ENCODE peak calls at places on chromosomes 7 and 10, in four cellular contexts. L, I, W and Y are unnamed samples.

GRCh38 chr10:78685466-78686163 is 383.2 kb upstream of the ZMIZ1 start:
- DNase-seq in L (no peak), I (no peak), W (no peak), Y (peak; percentile 11)

GRCh38 chr10:14478639-14479038 is 147.9 kb upstream of the FRMD4A start:
- DNase-seq in L (peak; percentile 38), I (peak; percentile 76), W (peak; percentile 85), Y (peak; percentile 85)

GRCh38 chr10:24462889-24463552 is 254.1 kb downstream of the KIAA1217 start:
- DNase-seq in L (no peak), I (no peak), W (peak; percentile 35), Y (peak; percentile 51)

GRCh38 chr7:130392456-130392860 is 12.2 kb downstream of the CPA1 start:
- DNase-seq in L (no peak), I (no peak), W (peak; percentile 65), Y (peak; percentile 70)

GRCh38 chr10:73920084-73920483 is 9.2 kb downstream of the PLAU start:
- DNase-seq in L (no peak), I (no peak), W (no peak), Y (no peak)

GRCh38 chr10:31359979-31360378 is 41.0 kb downstream of the ZEB1 start:
- DNase-seq in L (peak; percentile 16), I (no peak), W (peak; percentile 42), Y (no peak)

GRCh38 chr7:31134246-31135188 is 82.4 kb downstream of the ADCYAP1R1 start:
- DNase-seq in L (peak; percentile 68), I (peak; percentile 49), W (peak; percentile 71), Y (peak; percentile 59)

GRCh38 chr10:130160775-130161174 is 24.6 kb downstream of the GLRX3 start:
- DNase-seq in L (no peak), I (no peak), W (peak; percentile 15), Y (peak; percentile 31)

GRCh38 chr10:117830832-117831231 is 215.9 kb downstream of the RAB11FIP2 start:
- DNase-seq in L (no peak), I (no peak), W (no peak), Y (no peak)

GRCh38 chr7:130971297-130971696 is 237.3 kb upstream of the KLF14 start:
- DNase-seq in L (no peak), I (no peak), W (no peak), Y (no peak)

GRCh38 chr10:86956841-86957448 is 470 bp downstream of the MMRN2 start:
- DNase-seq in L (no peak), I (no peak), W (no peak), Y (no peak)

GRCh38 chr10:131018886-131019500 is 292.5 kb downstream of the TCERG1L start:
- DNase-seq in L (no peak), I (no peak), W (no peak), Y (no peak)

GRCh38 chr7:150450491-150450992 is at the start of gene GIMAP8:
- DNase-seq in L (peak; percentile 70), I (no peak), W (no peak), Y (no peak)

GRCh38 chr7:155670521-155670920 is 26.1 kb downstream of the RBM33 start:
- DNase-seq in L (no peak), I (no peak), W (no peak), Y (no peak)

GRCh38 chr7:150989456-150989855 is 1.4 kb upstream of the NOS3 start:
- DNase-seq in L (peak; percentile 23), I (no peak), W (no peak), Y (no peak)

GRCh38 chr10:76977046-76977445 is 660.6 kb downstream of the KCNMA1 start:
- DNase-seq in L (no peak), I (no peak), W (no peak), Y (no peak)

GRCh38 chr7:3757059-3757458 is 456.0 kb downstream of the SDK1 start:
- DNase-seq in L (no peak), I (no peak), W (no peak), Y (no peak)

GRCh38 chr10:33134011-33134751 is 176.2 kb upstream of the ITGB1 start:
- DNase-seq in L (peak; percentile 45), I (peak; percentile 66), W (peak; percentile 84), Y (peak; percentile 53)

GRCh38 chr7:157474685-157475084 is 137.9 kb downstream of the DNAJB6 start:
- DNase-seq in L (no peak), I (no peak), W (no peak), Y (no peak)

GRCh38 chr7:158123753-158124152 is 463.9 kb downstream of the PTPRN2 start:
- DNase-seq in L (no peak), I (no peak), W (no peak), Y (no peak)

GRCh38 chr10:99582255-99582770 is 37.9 kb downstream of the SLC25A28 start:
- DNase-seq in L (no peak), I (no peak), W (no peak), Y (no peak)

GRCh38 chr7:73890541-73891147 is 29.7 kb downstream of the TMEM270 start:
- DNase-seq in L (no peak), I (no peak), W (no peak), Y (no peak)

GRCh38 chr10:93580824-93581223 is 14.4 kb downstream of the FFAR4 start:
- DNase-seq in L (no peak), I (no peak), W (peak; percentile 20), Y (peak; percentile 55)

GRCh38 chr10:98582363-98582762 is 135.6 kb upstream of the HPS1 start:
- DNase-seq in L (no peak), I (no peak), W (no peak), Y (no peak)

GRCh38 chr7:43648725-43649406 is 66.0 kb downstream of the STK17A start:
- DNase-seq in L (no peak), I (no peak), W (peak; percentile 69), Y (peak; percentile 89)

GRCh38 chr10:71232089-71232998 is 20.0 kb downstream of the UNC5B start:
- DNase-seq in L (no peak), I (peak; percentile 83), W (peak; percentile 66), Y (no peak)

GRCh38 chr7:98785929-98786571 is 83.8 kb downstream of the TMEM130 start:
- DNase-seq in L (no peak), I (no peak), W (no peak), Y (no peak)

GRCh38 chr7:135734343-135734689 is 6.3 kb upstream of the SLC13A4 start:
- DNase-seq in L (no peak), I (no peak), W (no peak), Y (no peak)

GRCh38 chr10:128178319-128178937 is 52.2 kb upstream of the MKI67 start:
- DNase-seq in L (peak; percentile 38), I (no peak), W (peak; percentile 6), Y (peak; percentile 21)

GRCh38 chr7:7641129-7641663 is 644 bp downstream of the UMAD1 start:
- DNase-seq in L (no peak), I (no peak), W (peak; percentile 23), Y (no peak)

GRCh38 chr7:332646-333398 is 42.9 kb downstream of the FOXL3 start:
- DNase-seq in L (peak; percentile 89), I (peak; percentile 94), W (peak; percentile 51), Y (peak; percentile 33)

DNA sequence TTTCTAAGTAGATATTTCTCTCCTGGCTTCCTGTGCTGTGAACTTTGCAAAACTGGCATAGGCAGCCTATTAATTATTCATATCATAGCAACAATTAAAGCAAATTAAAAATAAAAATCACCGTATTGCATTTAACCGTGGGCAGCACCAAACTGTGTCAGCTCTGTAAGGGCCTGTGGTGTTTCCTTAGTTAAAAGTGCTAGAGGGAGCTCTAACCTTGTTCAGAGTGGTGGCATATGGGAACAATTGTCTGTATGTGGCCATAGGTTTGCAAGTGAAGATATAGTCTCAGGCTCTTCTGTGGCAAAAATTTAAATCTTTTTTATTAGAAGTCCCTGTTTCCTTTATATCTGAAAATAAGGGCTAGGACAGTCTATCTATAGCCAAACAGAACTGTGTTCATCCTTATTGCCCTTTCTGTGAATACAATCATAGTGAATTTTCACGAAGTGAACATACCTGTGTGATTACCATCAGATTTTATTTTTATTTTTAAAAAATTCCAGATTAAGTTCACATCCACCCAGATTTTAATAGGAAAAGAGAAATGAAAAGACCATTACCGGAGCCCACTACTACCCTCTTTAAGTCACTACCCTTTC is 92.6 kb downstream of the POLL start:
- DNase-seq in L (no peak), I (no peak), W (peak; percentile 19), Y (peak; percentile 2)
- H3K36me3 ChIP-seq in L (no peaks in the 10 kb centered on the region), I (no peaks in the 10 kb centered on the region), W (no peaks in the 10 kb centered on the region), Y (no peaks in the 10 kb centered on the region)

GRCh38 chr7:44881610-44882009 is 3.7 kb downstream of the PURB start:
- DNase-seq in L (no peak), I (no peak), W (peak; percentile 88), Y (peak; percentile 36)

GRCh38 chr7:44882899-44883298 is 2.4 kb downstream of the PURB start:
- DNase-seq in L (no peak), I (no peak), W (no peak), Y (no peak)

GRCh38 chr7:44880317-44881018 is 4.9 kb downstream of the PURB start:
- DNase-seq in L (no peak), I (no peak), W (no peak), Y (no peak)

GRCh38 chr7:44883961-44884360 is 1.4 kb downstream of the PURB start:
- DNase-seq in L (no peak), I (no peak), W (no peak), Y (no peak)

DNA sequence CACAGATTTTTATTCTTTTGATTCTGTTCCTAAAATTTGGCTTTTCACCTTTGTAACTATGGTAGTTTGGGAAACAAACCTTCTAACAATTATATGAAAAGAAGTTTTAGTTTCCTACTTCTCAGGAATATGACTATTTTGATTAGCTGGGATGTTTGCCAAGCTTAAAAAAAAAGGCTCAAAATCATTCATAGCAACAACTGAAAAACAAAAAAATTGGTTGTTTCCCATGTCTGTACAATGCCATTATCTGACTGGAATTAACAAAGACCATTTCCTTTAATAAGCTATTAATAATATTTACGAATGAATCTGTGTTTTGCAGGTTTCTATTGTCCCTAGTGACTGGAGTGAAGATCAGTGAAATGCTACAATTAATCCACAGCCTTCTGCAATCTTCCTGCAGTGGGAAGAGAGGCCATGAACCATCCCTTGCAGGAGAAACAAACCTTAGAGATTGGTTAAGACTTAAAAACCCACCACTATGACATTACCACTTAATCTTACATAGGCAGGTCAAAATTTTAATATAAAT is 4.2 kb downstream of the PURB start:
- DNase-seq in L (no peak), I (no peak), W (no peak), Y (no peak)
- H3K4me3 ChIP-seq in L (no peak overlapping the region), I (peak overlapping the region; percentile 11), W (peak overlapping the region; percentile 60), Y (peak overlapping the region; percentile 78)

GRCh38 chr7:66326501-66327180 is 121.5 kb downstream of the TPST1 start:
- DNase-seq in L (no peak), I (no peak), W (peak; percentile 92), Y (peak; percentile 87)
- H3K27ac ChIP-seq in L (no peak overlapping the region), I (no peak overlapping the region), W (peak overlapping the region; percentile 42), Y (peak overlapping the region; percentile 61)

GRCh38 chr7:64998865-64999164 is 7.7 kb downstream of the ERV3-1 start:
- DNase-seq in L (no peak), I (no peak), W (no peak), Y (no peak)
- H3K36me3 ChIP-seq in L (no peaks in the 10 kb centered on the region), I (no peaks in the 10 kb centered on the region), W (no peaks in the 10 kb centered on the region), Y (peaks cover 23% of the 10 kb centered on the region)